ENCODE peak calls at places on chromosome 13, in nine cellular contexts. N is psoas muscle, H is lower leg skin, O is brain microvascular endothelial cell, E is GM10248, Z is RWPE1, D is AG09319, B is cardiac fibroblast, A is astrocyte of the spinal cord. J is an unnamed sample.

GRCh38 chr13:48571121-48571901 is 38.4 kb upstream of the RCBTB2 start:
- DNase-seq in A (peak), N (no peak), O (peak), H (no peak), B (peak), E (no peak), Z (no peak), D (peak), J (peak)

GRCh38 chr13:80551650-80552497 is 210.9 kb upstream of the SPRY2 start:
- DNase-seq in E (no peak), B (peak), A (no peak), N (no peak), D (no peak), H (no peak), Z (no peak), O (no peak), J (no peak)

GRCh38 chr13:101529419-101529818 is 76.9 kb downstream of the ITGBL1 start:
- DNase-seq in O (peak), D (no peak), A (peak), E (no peak), Z (no peak), H (peak), B (peak), N (no peak), J (peak)

GRCh38 chr13:38819053-38819452 is 132.2 kb downstream of the FREM2 start:
- DNase-seq in Z (no peak), D (no peak), A (peak), E (no peak), N (no peak), H (no peak), O (peak), B (no peak), J (no peak)

GRCh38 chr13:64793131-64793530 is 2437.0 kb downstream of the PCDH9 start:
- DNase-seq in O (no peak), E (no peak), B (no peak), A (no peak), Z (no peak), N (no peak), H (no peak), D (no peak), J (no peak)

GRCh38 chr13:99909836-99910619 is 61.5 kb downstream of the ZIC5 start:
- DNase-seq in D (no peak), O (peak), A (no peak), Z (no peak), N (no peak), B (no peak), E (no peak), H (no peak), J (no peak)

GRCh38 chr13:73754727-73755292 is 379.4 kb downstream of the KLF12 start:
- DNase-seq in D (peak), H (peak), A (peak), B (peak), Z (peak), O (peak), E (peak), N (no peak), J (peak)

GRCh38 chr13:107370036-107370785 is 802.3 kb upstream of the ARGLU1 start:
- DNase-seq in A (peak), E (no peak), O (peak), Z (peak), N (no peak), B (peak), D (no peak), H (no peak), J (no peak)

GRCh38 chr13:74674701-74675100 is 540.5 kb upstream of the KLF12 start:
- DNase-seq in Z (no peak), A (no peak), E (no peak), H (no peak), N (no peak), B (no peak), O (no peak), D (no peak), J (no peak)

GRCh38 chr13:94139393-94139995 is 340.0 kb downstream of the DCT start:
- DNase-seq in D (no peak), O (peak), Z (no peak), H (no peak), N (no peak), A (peak), E (no peak), B (no peak), J (no peak)

GRCh38 chr13:32426981-32427851 is 714 bp downstream of the N4BP2L1 start:
- DNase-seq in B (peak), A (peak), O (no peak), E (peak), Z (no peak), N (peak), D (no peak), H (peak), J (no peak)

GRCh38 chr13:24212674-24213073 is 52.2 kb downstream of the SPATA13 start:
- DNase-seq in B (no peak), Z (no peak), D (no peak), E (no peak), N (no peak), O (no peak), H (no peak), A (no peak), J (no peak)

GRCh38 chr13:34926513-34926912 is 15.6 kb upstream of the NBEA start:
- DNase-seq in B (peak), Z (no peak), E (no peak), D (no peak), A (peak), O (peak), H (no peak), N (no peak), J (peak)

GRCh38 chr13:110506859-110507566 is 54.5 kb downstream of the RAB20 start:
- DNase-seq in E (no peak), Z (peak), A (peak), N (peak), D (no peak), B (peak), H (no peak), O (no peak), J (no peak)

GRCh38 chr13:42048625-42049453 is at the start of gene DGKH:
- DNase-seq in D (peak), N (peak), H (peak), E (peak), Z (peak), B (peak), O (peak), A (peak), J (peak)
- TF ChIP-seq CTCF in D (no peak), N (no peak), H (no peak), E (peak), Z (peak), B (no peak), O (no peak), A (no peak), J (peak)

GRCh38 chr13:27774651-27775050 is 17.6 kb upstream of the GSX1 start:
- DNase-seq in B (no peak), N (no peak), Z (no peak), D (no peak), O (no peak), A (no peak), H (no peak), E (no peak), J (no peak)

GRCh38 chr13:27775943-27776342 is 16.3 kb upstream of the GSX1 start:
- DNase-seq in D (no peak), N (no peak), E (no peak), H (no peak), B (no peak), O (no peak), Z (no peak), A (no peak), J (peak)

GRCh38 chr13:27774169-27774568 is 18.1 kb upstream of the GSX1 start:
- DNase-seq in B (no peak), H (no peak), N (no peak), E (no peak), D (no peak), O (no peak), A (no peak), Z (no peak), J (no peak)

GRCh38 chr13:27772651-27773425 is 19.4 kb upstream of the GSX1 start:
- DNase-seq in D (no peak), E (no peak), H (no peak), B (no peak), N (no peak), O (no peak), Z (no peak), A (no peak), J (no peak)

GRCh38 chr13:27770809-27771208 is 21.5 kb upstream of the GSX1 start:
- DNase-seq in O (peak), Z (peak), D (no peak), H (no peak), A (no peak), E (peak), N (no peak), B (peak), J (peak)
- TF ChIP-seq CTCF in O (peak), Z (peak), D (peak), H (no peak), A (peak), E (peak), N (no peak), B (peak), J (peak)

DNA sequence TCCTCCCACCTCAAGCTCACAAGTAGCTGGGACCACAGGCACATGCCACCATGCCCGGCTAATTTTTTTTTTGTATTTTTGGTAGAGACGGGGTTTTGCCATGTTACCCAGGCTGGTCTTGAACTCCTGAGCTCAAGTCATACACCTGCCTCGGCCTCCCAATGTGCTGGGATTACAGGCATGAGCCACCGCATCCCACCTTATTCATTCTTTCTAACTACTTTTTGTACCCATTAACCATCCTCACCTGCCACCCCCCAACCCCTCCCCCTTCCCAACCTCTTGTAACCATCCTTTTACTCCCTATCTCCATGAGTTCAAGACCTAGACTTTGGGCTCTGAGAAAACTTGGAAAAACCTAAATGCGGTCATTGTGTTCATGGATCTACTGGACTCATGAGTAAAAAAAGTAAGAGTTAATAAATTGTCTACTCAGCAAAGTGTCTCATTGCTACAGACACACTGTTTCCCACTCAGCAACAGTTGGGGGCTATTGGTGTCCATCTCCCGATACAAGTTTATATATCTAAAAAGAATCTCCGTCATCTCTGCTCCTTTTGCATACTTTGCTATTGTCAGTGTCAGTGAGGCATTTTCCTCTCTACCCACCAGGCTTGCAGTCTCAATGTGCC is 44.1 kb upstream of the MEDAG start:
- DNase-seq in D (no peak), A (no peak), H (no peak), N (no peak), O (no peak), B (no peak), Z (no peak), E (no peak), J (no peak)
- TF ChIP-seq CTCF in D (no peak), A (no peak), H (no peak), N (no peak), O (no peak), B (no peak), Z (no peak), E (no peak), J (no peak)

GRCh38 chr13:111604087-111604486 is 283.6 kb downstream of the TEX29 start:
- DNase-seq in O (no peak), Z (no peak), N (no peak), D (no peak), E (no peak), A (no peak), B (no peak), H (no peak), J (no peak)
- TF ChIP-seq CTCF in O (no peak), Z (no peak), N (no peak), D (no peak), E (no peak), A (no peak), B (no peak), H (no peak), J (no peak)

DNA sequence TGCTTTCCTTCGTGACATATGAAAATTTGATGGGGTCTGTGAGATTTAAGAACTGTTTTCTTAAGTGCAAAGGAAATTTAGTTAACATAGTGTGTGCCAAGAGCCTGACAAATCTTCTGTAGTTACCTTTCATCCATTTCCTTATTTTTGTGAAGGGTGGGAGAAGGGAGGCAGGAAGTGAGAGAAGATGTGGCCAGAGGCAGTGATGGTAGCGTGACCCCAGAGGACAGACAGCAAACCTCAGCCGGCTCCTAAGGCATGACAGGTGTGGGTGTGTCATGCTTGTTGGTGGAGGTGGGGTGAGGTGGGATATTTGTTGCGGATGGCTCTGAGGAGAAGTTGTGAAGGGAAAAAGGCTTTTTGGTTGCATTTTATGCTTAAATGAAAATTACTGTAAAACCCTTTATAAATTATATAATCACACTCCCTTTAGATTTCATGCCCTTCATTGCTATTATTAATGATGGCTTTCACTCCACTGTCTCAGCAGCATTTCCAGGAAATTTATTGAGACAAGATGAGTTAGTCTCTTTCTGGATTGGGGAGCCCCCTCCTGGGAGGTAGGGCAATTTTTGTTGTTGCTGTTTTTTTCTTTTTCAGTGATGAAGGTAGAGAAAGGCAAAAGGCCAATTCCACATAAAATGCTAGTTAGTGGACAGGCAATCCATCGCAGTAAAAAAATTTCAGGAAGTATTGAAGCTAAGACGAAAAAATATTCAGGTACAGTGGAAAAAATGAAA is 80.0 kb downstream of the TEX26 start:
- DNase-seq in H (no peak), N (no peak), A (peak), O (peak), Z (peak), D (no peak), B (peak), E (no peak), J (peak)
- TF ChIP-seq CTCF in H (no peak), N (no peak), A (peak), O (peak), Z (peak), D (peak), B (peak), E (no peak), J (peak)

GRCh38 chr13:46603165-46603603 is 50.2 kb downstream of the LRCH1 start:
- DNase-seq in E (no peak), H (no peak), D (no peak), O (no peak), B (peak), A (no peak), N (no peak), Z (no peak), J (peak)
- TF ChIP-seq CTCF in E (peak), H (no peak), D (peak), O (peak), B (peak), A (peak), N (no peak), Z (no peak), J (peak)

DNA sequence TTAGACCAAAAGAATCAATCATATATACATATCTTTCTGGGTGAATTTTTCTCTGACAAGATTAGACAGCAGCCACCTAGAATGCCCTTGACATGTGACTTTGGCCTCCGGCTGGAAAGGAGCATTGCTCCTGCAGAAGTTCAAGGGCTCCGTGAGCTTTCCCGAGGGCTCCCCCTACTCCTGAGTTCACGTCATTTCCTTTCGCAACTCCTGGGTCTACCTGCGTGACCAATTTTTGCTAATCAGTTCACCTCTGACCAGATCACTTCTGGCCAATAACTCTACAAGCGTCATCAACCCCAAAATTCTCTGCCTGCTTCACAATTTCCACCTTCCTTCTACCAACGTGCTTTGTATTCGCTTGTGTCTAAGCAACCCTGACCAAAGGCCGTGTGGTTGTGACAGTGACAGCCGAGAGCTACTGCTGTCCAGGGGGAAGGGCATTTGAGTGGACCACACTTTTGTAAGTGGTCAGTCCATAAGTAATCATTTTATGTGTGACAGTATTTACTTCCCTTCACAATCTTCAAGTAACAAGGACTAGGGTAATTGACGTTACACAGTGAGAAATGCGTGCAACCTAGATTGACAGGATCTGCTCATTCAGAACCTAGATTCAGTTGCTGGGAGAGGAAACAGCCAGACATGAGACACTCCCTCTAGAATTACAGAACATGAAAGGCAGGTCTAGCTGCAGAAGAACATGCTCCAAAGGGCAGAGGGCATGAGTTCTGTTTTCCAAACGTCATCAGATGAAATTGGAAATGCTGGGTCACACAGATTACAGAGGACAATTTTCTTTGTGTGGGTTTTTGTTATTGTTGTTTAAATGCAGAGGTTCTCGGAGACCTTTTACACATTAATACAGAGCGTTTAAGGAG is 145.9 kb upstream of the SPACA7 start:
- DNase-seq in D (no peak), Z (no peak), A (no peak), E (no peak), B (no peak), H (no peak), O (no peak), N (no peak), J (no peak)
- TF ChIP-seq CTCF in D (no peak), Z (no peak), A (no peak), E (no peak), B (no peak), H (no peak), O (no peak), N (no peak), J (no peak)

GRCh38 chr13:97843201-97843600 is 110.3 kb upstream of the IPO5 start:
- DNase-seq in O (no peak), Z (no peak), A (no peak), D (no peak), N (no peak), E (no peak), B (no peak), H (no peak), J (no peak)

GRCh38 chr13:97849305-97849704 is 104.2 kb upstream of the IPO5 start:
- DNase-seq in N (no peak), H (no peak), D (no peak), O (no peak), Z (peak), E (peak), B (peak), A (peak), J (peak)

GRCh38 chr13:97848886-97849285 is 104.6 kb upstream of the IPO5 start:
- DNase-seq in B (no peak), Z (no peak), E (no peak), N (no peak), O (no peak), H (no peak), A (no peak), D (no peak), J (no peak)

GRCh38 chr13:97844151-97844550 is 109.3 kb upstream of the IPO5 start:
- DNase-seq in D (no peak), E (no peak), O (peak), Z (no peak), N (no peak), H (no peak), B (no peak), A (no peak), J (no peak)
- TF ChIP-seq CTCF in D (no peak), E (no peak), O (no peak), Z (no peak), N (no peak), H (no peak), B (no peak), A (no peak), J (no peak)

GRCh38 chr13:69935043-69935442 is 172.6 kb upstream of the ATXN8OS start:
- DNase-seq in A (no peak), H (no peak), B (no peak), Z (no peak), E (no peak), N (no peak), O (no peak), D (no peak), J (no peak)
- TF ChIP-seq CTCF in A (peak), H (no peak), B (no peak), Z (no peak), E (no peak), N (no peak), O (peak), D (no peak), J (peak)

GRCh38 chr13:98598043-98598442 is 21.1 kb upstream of the STK24 start:
- DNase-seq in H (no peak), N (no peak), D (no peak), E (no peak), A (no peak), Z (no peak), O (no peak), B (no peak), J (no peak)
- TF ChIP-seq CTCF in H (no peak), N (no peak), D (no peak), E (no peak), A (peak), Z (no peak), O (peak), B (peak), J (peak)